ENCODE peak calls at places on chromosomes 6 and 20, in seven cellular contexts. Z is CD8-positive, alpha-beta T cell; I is brain microvascular endothelial cell; V is left ventricle myocardium inferior; N is endodermal cell; O is lung; A is neural progenitor cell. E is an unnamed sample.

GRCh38 chr20:62370115-62370806 is 3.1 kb upstream of the LAMA5 start:
- DNase-seq in Z (no peak), I (no peak), V (no peak), N (no peak), O (no peak), A (no peak), E (no peak)

GRCh38 chr6:131197716-131198115 is 62.4 kb downstream of the AKAP7 start:
- DNase-seq in Z (no peak), I (no peak), V (no peak), N (no peak), O (no peak), A (no peak), E (no peak)

GRCh38 chr20:699811-700338 is 24.3 kb upstream of the SCRT2 start:
- DNase-seq in Z (no peak), I (no peak), V (peak), N (peak), O (no peak), A (peak), E (no peak)

GRCh38 chr6:20564269-20564668 is 30.0 kb downstream of the CDKAL1 start:
- DNase-seq in Z (no peak), I (no peak), V (no peak), N (no peak), O (no peak), A (peak), E (no peak)

GRCh38 chr20:38830356-38830755 is 24.9 kb downstream of the PPP1R16B start:
- DNase-seq in Z (no peak), I (no peak), V (no peak), N (no peak), O (no peak), A (no peak), E (no peak)

GRCh38 chr6:39225946-39226437 is 3.3 kb downstream of the KCNK5 start:
- DNase-seq in Z (no peak), I (no peak), V (no peak), N (no peak), O (peak), A (no peak), E (no peak)

GRCh38 chr6:122751291-122751690 is 28.2 kb upstream of the FABP7 start:
- DNase-seq in Z (no peak), I (no peak), V (no peak), N (no peak), O (no peak), A (no peak), E (no peak)

GRCh38 chr20:61980647-61981583 is 84.8 kb downstream of the TAF4 start:
- DNase-seq in Z (no peak), I (peak), V (peak), N (peak), O (no peak), A (peak), E (no peak)

GRCh38 chr20:25508083-25508770 is 77.1 kb downstream of the NINL start:
- DNase-seq in Z (no peak), I (peak), V (no peak), N (no peak), O (no peak), A (no peak), E (peak)

GRCh38 chr20:1828786-1829131 is 66.4 kb upstream of the SIRPA start:
- DNase-seq in Z (no peak), I (no peak), V (no peak), N (no peak), O (no peak), A (no peak), E (no peak)

GRCh38 chr20:3364323-3365013 is 43.0 kb downstream of the DNAAF9 start:
- DNase-seq in Z (no peak), I (no peak), V (no peak), N (no peak), O (no peak), A (no peak), E (no peak)

GRCh38 chr6:154392561-154392960 is 36.0 kb upstream of the IPCEF1 start:
- DNase-seq in Z (no peak), I (no peak), V (no peak), N (no peak), O (no peak), A (no peak), E (no peak)

GRCh38 chr6:119495230-119495683 is 145.7 kb upstream of the MAN1A1 start:
- DNase-seq in Z (no peak), I (no peak), V (peak), N (no peak), O (no peak), A (no peak), E (no peak)

GRCh38 chr6:27592481-27593199 is 119.7 kb upstream of the ZNF184 start:
- DNase-seq in Z (no peak), I (peak), V (no peak), N (peak), O (no peak), A (peak), E (peak)

GRCh38 chr20:53735536-53736050 is 142.0 kb upstream of the ZNF217 start:
- DNase-seq in Z (no peak), I (peak), V (no peak), N (no peak), O (no peak), A (no peak), E (peak)

GRCh38 chr6:162730502-162730901 is 2.7 kb downstream of the PACRG start:
- DNase-seq in Z (no peak), I (no peak), V (no peak), N (no peak), O (no peak), A (no peak), E (no peak)

GRCh38 chr6:25278914-25279747 is at the start of gene CARMIL1:
- DNase-seq in Z (peak), I (peak), V (peak), N (peak), O (peak), A (peak), E (no peak)

GRCh38 chr6:79672631-79673065 is 41.5 kb downstream of the SH3BGRL2 start:
- DNase-seq in Z (no peak), I (peak), V (no peak), N (no peak), O (no peak), A (peak), E (no peak)

GRCh38 chr20:32984196-32984595 is 20.0 kb downstream of the SUN5 start:
- DNase-seq in Z (no peak), I (no peak), V (no peak), N (peak), O (no peak), A (no peak), E (no peak)

GRCh38 chr6:65937982-65938381 is 231.0 kb upstream of the EYS start:
- DNase-seq in Z (no peak), I (no peak), V (no peak), N (no peak), O (peak), A (no peak), E (no peak)

GRCh38 chr20:25376236-25376635 is 14.4 kb downstream of the ABHD12 start:
- DNase-seq in Z (no peak), I (no peak), V (no peak), N (no peak), O (no peak), A (no peak), E (no peak)

GRCh38 chr6:151387581-151387980 is 3.8 kb downstream of the ZBTB2 start:
- DNase-seq in Z (no peak), I (peak), V (no peak), N (no peak), O (no peak), A (no peak), E (peak)

GRCh38 chr20:56861590-56861989 is 232.5 kb downstream of the TFAP2C start:
- DNase-seq in Z (no peak), I (no peak), V (no peak), N (peak), O (no peak), A (peak), E (no peak)
- H3K27ac ChIP-seq in Z (no peak), I (no peak), V (no peak), N (peak), O (no peak), A (no peak), E (no peak)

GRCh38 chr6:41072836-41073202 is at the start of gene NFYA:
- DNase-seq in Z (no peak), I (no peak), V (no peak), N (no peak), O (no peak), A (peak), E (no peak)

GRCh38 chr6:41073203-41073967 is 611 bp downstream of the NFYA start:
- DNase-seq in Z (peak), I (peak), V (peak), N (peak), O (peak), A (peak), E (no peak)

GRCh38 chr6:41071923-41072835 is at the start of gene OARD1:
- DNase-seq in Z (peak), I (peak), V (peak), N (peak), O (peak), A (peak), E (peak)

GRCh38 chr6:41073968-41074691 is 1.4 kb downstream of the NFYA start:
- DNase-seq in Z (no peak), I (peak), V (no peak), N (no peak), O (no peak), A (peak), E (no peak)

GRCh38 chr6:41071501-41071922 is 644 bp downstream of the OARD1 start:
- DNase-seq in Z (no peak), I (peak), V (no peak), N (no peak), O (no peak), A (no peak), E (no peak)
- TF ChIP-seq CTCF in Z (no peak), I (peak), V (no peak), N (no peak), O (no peak), A (peak), E (no peak)

GRCh38 chr6:35297541-35298481 is at the start of gene DEF6:
- DNase-seq in Z (peak), I (peak), V (peak), N (peak), O (peak), A (peak), E (peak)
- H3K4me3 ChIP-seq in Z (peak), I (peak), V (peak), N (peak), O (peak), A (no peak), E (peak)

DNA sequence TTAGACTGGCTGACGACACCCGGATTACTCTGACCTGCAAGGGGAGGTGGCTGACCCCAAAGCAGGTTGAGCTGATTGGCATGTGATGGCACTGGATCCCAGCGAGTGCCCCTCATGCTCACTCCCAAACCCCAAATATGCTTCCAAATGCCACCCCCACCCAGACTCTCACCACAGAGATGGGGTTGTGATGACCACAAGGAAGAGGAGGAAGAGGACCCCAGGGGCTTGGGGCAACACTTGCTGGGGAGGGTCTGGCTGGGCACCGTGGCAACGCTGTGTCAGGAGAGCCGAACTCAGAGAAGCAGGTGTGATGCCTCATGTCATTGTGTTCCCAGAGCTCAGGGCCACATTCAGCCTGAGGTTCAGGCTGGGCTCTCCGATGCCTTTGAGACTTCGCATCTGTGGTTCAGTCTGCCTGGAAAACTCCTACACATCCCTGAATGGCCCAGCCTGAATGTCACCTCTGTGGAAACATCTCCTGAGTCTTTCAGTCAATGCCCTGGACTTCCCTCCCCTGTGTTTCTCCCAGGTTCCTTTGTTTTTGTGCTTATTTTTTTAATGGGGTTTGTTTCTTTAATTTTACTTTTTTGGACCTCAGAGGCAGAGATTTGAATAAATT is 169.1 kb upstream of the PMEPA1 start:
- DNase-seq in Z (no peak), I (no peak), V (no peak), N (no peak), O (no peak), A (no peak), E (no peak)
- H3K27ac ChIP-seq in Z (no peak), I (no peak), V (peak), N (no peak), O (no peak), A (no peak), E (no peak)

GRCh38 chr6:15243994-15244604 is 1.8 kb upstream of the JARID2 start:
- DNase-seq in Z (no peak), I (no peak), V (no peak), N (peak), O (no peak), A (peak), E (no peak)

GRCh38 chr6:15244605-15245360 is 1.1 kb upstream of the JARID2 start:
- DNase-seq in Z (peak), I (no peak), V (peak), N (peak), O (peak), A (peak), E (no peak)

GRCh38 chr6:15246217-15247211 is 645 bp downstream of the JARID2 start:
- DNase-seq in Z (no peak), I (no peak), V (no peak), N (no peak), O (no peak), A (peak), E (no peak)

GRCh38 chr6:15247214-15247749 is 1.4 kb downstream of the JARID2 start:
- DNase-seq in Z (no peak), I (no peak), V (no peak), N (no peak), O (no peak), A (peak), E (no peak)

GRCh38 chr6:15245361-15246216 is at the start of gene JARID2:
- DNase-seq in Z (peak), I (peak), V (peak), N (peak), O (peak), A (peak), E (peak)
- TF ChIP-seq CTCF in Z (no peak), I (no peak), V (no peak), N (no peak), O (no peak), A (no peak), E (no peak)

DNA sequence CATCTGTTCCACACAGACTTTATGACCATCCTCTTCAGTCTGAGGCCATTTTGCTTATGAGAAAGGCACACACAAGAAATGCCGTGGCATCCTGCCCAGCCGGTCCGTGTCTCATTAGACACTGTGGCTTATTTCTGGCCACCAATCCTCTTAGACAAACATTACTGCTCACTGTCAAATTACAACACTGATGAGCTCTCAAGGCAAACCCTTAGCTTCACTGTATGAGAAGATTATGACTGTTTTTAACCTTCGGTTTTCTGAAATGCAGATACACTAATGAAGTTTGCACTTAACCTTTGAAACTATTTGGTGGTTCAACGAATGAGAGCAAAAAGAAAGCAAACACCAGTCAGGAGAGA is 50.5 kb upstream of the DST start:
- DNase-seq in Z (no peak), I (peak), V (peak), N (no peak), O (peak), A (no peak), E (no peak)
- H3K4me3 ChIP-seq in Z (no peak), I (no peak), V (peak), N (no peak), O (no peak), A (no peak), E (peak)

DNA sequence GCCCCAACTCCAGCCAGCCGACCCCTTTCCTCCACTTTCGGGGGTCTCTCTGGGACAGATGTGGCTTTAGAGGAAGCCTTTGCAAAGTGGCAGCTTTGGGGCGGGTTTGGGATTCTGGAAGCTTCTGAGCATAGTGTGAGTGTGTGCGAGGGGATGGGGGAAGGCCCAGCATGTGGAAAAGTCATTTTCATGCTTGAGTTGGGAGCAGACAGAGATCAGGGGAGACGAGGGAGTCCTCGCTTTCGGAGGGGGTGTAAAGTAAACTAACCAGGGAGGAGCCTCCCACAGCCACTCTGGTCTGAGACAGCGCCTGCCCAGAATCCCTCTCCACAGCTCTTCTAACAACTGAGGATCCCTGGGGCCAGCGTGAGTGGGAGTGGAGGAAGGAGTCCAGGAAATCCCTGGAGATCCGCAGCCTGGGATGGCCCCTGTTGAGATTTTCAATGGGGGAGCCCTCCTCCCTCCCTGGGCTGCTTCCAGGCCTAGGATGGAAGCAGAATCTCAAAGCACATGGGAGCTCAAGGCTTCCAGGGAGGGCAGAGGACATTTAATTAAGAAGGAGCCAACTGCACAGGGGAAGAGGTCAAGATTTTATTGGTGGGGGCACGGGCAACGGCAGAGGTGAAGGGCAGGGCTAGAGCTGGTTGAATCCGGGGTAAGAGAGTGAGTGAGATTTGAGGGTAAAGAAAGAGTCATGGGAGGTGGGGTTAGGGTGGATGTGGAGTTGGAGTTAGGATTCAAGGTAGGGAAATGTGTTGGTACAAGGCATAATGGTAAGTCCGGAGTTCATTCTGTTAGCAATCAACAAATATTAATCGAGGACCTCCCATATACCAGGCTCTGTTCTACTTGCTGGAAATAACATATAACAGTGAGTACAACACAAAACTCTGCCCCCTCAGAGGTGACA is 102.3 kb upstream of the FOXP4 start:
- DNase-seq in Z (no peak), I (no peak), V (peak), N (no peak), O (no peak), A (no peak), E (no peak)
- H3K27ac ChIP-seq in Z (no peak), I (no peak), V (peak), N (no peak), O (no peak), A (no peak), E (no peak)

GRCh38 chr6:113276631-113277030 is 580.5 kb upstream of the MARCKS start:
- DNase-seq in Z (no peak), I (no peak), V (no peak), N (no peak), O (no peak), A (no peak), E (no peak)
- TF ChIP-seq CTCF in Z (no peak), I (no peak), V (no peak), N (no peak), O (no peak), A (no peak), E (no peak)

E was measured in AG04450.